ENCODE peak calls at places on chromosome 9, in five cellular contexts. J, U, D, Q and Y are unnamed samples.

GRCh38 chr9:78238061-78239038 is 2.5 kb downstream of the CEP78 start:
- DNase-seq in D (no peak), J (no peak), U (no peak), Q (no peak), Y (no peak)

GRCh38 chr9:18542837-18543405 is 69.0 kb downstream of the ADAMTSL1 start:
- DNase-seq in Q (no peak), J (no peak), D (no peak), U (no peak), Y (no peak)

GRCh38 chr9:20664501-20664900 is 19.6 kb upstream of the FOCAD start:
- DNase-seq in U (no peak), D (no peak), J (no peak), Q (no peak), Y (no peak)

GRCh38 chr9:133881671-133882381 is 110.3 kb downstream of the VAV2 start:
- DNase-seq in U (no peak), J (no peak), D (no peak), Q (peak; percentile 89), Y (peak; percentile 12)

GRCh38 chr9:75448281-75448680 is 360.0 kb downstream of the OSTF1 start:
- DNase-seq in J (no peak), Q (no peak), D (no peak), U (no peak), Y (no peak)

GRCh38 chr9:2623046-2623865 is 1.7 kb downstream of the VLDLR start:
- DNase-seq in J (peak; percentile 30), U (peak; percentile 59), Q (peak; percentile 47), D (no peak), Y (peak; percentile 78)

GRCh38 chr9:108673386-108673785 is 182.4 kb downstream of the ACTL7B start:
- DNase-seq in J (no peak), Q (no peak), D (no peak), U (no peak), Y (no peak)

GRCh38 chr9:15157371-15157770 is 149.6 kb downstream of the TTC39B start:
- DNase-seq in J (no peak), Q (no peak), D (no peak), U (no peak), Y (no peak)

GRCh38 chr9:96649620-96650323 is 5.3 kb downstream of the PRXL2C start:
- DNase-seq in U (no peak), D (no peak), Q (no peak), J (no peak), Y (no peak)

GRCh38 chr9:128636024-128636390 is 20.6 kb downstream of the DYNC2I2 start:
- DNase-seq in D (peak; percentile 44), Q (no peak), J (no peak), U (peak; percentile 76), Y (peak; percentile 49)